ENCODE peak calls at places on chromosomes 13 and 19, in seven cellular contexts. One of them, this sample, is unnamed.

GRCh38 chr19:1985588-1986356 is 29.7 kb downstream of the BTBD2 start:
- DNase-seq in GM12878: no peak
- DNase-seq in HFFc6: no peak
- DNase-seq in mammary epithelial cell: no peak
- DNase-seq in GM13977: no peak
- DNase-seq in kidney: peak
- DNase-seq in H9: peak
- DNase-seq in this sample: no peak

GRCh38 chr13:73521291-73521626 is 462.5 kb downstream of the KLF5 start:
- DNase-seq in GM13977: no peak
- DNase-seq in kidney: no peak
- DNase-seq in HFFc6: no peak
- DNase-seq in mammary epithelial cell: no peak
- DNase-seq in H9: no peak
- DNase-seq in GM12878: no peak
- DNase-seq in this sample: no peak

GRCh38 chr13:44147222-44147621 is 226.4 kb upstream of the SERP2 start:
- DNase-seq in GM12878: no peak
- DNase-seq in HFFc6: no peak
- DNase-seq in kidney: no peak
- DNase-seq in GM13977: no peak
- DNase-seq in mammary epithelial cell: no peak
- DNase-seq in H9: no peak
- DNase-seq in this sample: no peak

GRCh38 chr13:43389573-43389972 is 366.2 kb downstream of the DNAJC15 start:
- DNase-seq in HFFc6: no peak
- DNase-seq in kidney: no peak
- DNase-seq in GM13977: no peak
- DNase-seq in GM12878: no peak
- DNase-seq in mammary epithelial cell: no peak
- DNase-seq in H9: no peak
- DNase-seq in this sample: no peak

GRCh38 chr19:47806435-47806834 is 2.1 kb upstream of the TPRX1 start:
- DNase-seq in kidney: no peak
- DNase-seq in GM12878: no peak
- DNase-seq in mammary epithelial cell: no peak
- DNase-seq in HFFc6: no peak
- DNase-seq in H9: no peak
- DNase-seq in GM13977: no peak
- DNase-seq in this sample: no peak

GRCh38 chr13:112444001-112444311 is 67.8 kb downstream of the SPACA7 start:
- DNase-seq in H9: peak
- DNase-seq in GM13977: peak
- DNase-seq in kidney: peak
- DNase-seq in GM12878: no peak
- DNase-seq in HFFc6: peak
- DNase-seq in mammary epithelial cell: peak
- DNase-seq in this sample: peak

GRCh38 chr13:84455143-84455905 is 573.0 kb upstream of the SLITRK1 start:
- DNase-seq in H9: no peak
- DNase-seq in GM13977: no peak
- DNase-seq in kidney: no peak
- DNase-seq in mammary epithelial cell: no peak
- DNase-seq in GM12878: no peak
- DNase-seq in HFFc6: no peak
- DNase-seq in this sample: no peak

GRCh38 chr19:14181906-14182305 is 24.1 kb downstream of the ADGRL1 start:
- DNase-seq in HFFc6: no peak
- DNase-seq in H9: no peak
- DNase-seq in GM12878: no peak
- DNase-seq in mammary epithelial cell: no peak
- DNase-seq in GM13977: no peak
- DNase-seq in kidney: no peak
- DNase-seq in this sample: no peak

GRCh38 chr19:686589-687297 is 8.5 kb downstream of the PRSS57 start:
- DNase-seq in HFFc6: no peak
- DNase-seq in GM13977: no peak
- DNase-seq in GM12878: no peak
- DNase-seq in H9: no peak
- DNase-seq in kidney: peak
- DNase-seq in mammary epithelial cell: no peak
- DNase-seq in this sample: no peak

GRCh38 chr19:35013820-35014754 is 14.0 kb downstream of the GRAMD1A start:
- DNase-seq in H9: no peak
- DNase-seq in HFFc6: no peak
- DNase-seq in kidney: no peak
- DNase-seq in GM12878: no peak
- DNase-seq in mammary epithelial cell: no peak
- DNase-seq in GM13977: no peak
- DNase-seq in this sample: no peak

GRCh38 chr19:15222738-15223648 is 9.3 kb downstream of the EPHX3 start:
- DNase-seq in kidney: peak
- DNase-seq in GM13977: peak
- DNase-seq in H9: peak
- DNase-seq in HFFc6: peak
- DNase-seq in mammary epithelial cell: peak
- DNase-seq in GM12878: peak
- DNase-seq in this sample: peak

DNA sequence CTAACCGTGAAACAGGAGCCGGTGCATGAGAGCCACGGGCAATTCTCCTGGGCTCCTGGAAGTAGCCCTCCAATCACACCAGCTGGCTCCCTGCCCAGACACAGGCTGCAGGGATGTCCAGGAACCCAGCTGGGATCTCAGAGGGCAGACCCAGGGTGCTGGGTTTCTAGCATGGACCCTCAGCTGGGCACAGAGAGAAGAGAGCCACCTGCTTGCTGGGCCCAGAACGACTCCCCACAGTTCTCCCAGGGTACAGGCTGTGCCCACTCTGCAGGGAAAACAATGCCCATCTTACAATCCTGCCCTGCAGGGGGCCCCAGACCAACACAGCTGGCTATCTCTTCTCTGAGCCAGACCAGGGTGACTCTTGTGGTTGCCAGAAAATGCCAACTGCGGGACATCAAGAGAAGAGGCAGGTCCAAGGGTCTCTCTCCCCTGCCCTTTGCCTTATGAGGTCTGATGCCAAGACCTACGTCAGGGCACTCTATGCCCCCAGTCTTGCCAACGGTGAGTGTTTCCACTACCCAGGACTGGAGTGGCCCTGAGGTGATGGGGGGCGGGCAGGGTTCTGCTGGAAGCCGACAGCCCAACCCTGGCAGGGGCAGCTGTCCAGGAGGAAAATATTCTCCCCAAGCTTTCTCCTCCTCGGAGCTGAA is 64.6 kb downstream of the CEBPG start:
- DNase-seq in GM13977: no peak
- DNase-seq in mammary epithelial cell: no peak
- DNase-seq in HFFc6: no peak
- DNase-seq in GM12878: no peak
- DNase-seq in kidney: peak
- DNase-seq in H9: no peak
- DNase-seq in this sample: no peak
- TF ChIP-seq CTCF in GM13977: no peak
- TF ChIP-seq CTCF in mammary epithelial cell: no peak
- TF ChIP-seq CTCF in HFFc6: peak
- TF ChIP-seq CTCF in GM12878: no peak
- TF ChIP-seq CTCF in kidney: peak
- TF ChIP-seq CTCF in H9: no peak
- TF ChIP-seq CTCF in this sample: no peak

GRCh38 chr19:53966931-53967330 is 4.2 kb downstream of the CACNG8 start:
- DNase-seq in HFFc6: no peak
- DNase-seq in H9: no peak
- DNase-seq in GM13977: no peak
- DNase-seq in mammary epithelial cell: no peak
- DNase-seq in kidney: no peak
- DNase-seq in GM12878: no peak
- DNase-seq in this sample: no peak

GRCh38 chr19:53965091-53965490 is 2.4 kb downstream of the CACNG8 start:
- DNase-seq in H9: no peak
- DNase-seq in GM13977: no peak
- DNase-seq in GM12878: no peak
- DNase-seq in mammary epithelial cell: no peak
- DNase-seq in kidney: no peak
- DNase-seq in HFFc6: no peak
- DNase-seq in this sample: no peak

GRCh38 chr19:53971608-53972007 is 8.9 kb downstream of the CACNG8 start:
- DNase-seq in kidney: no peak
- DNase-seq in H9: peak
- DNase-seq in HFFc6: no peak
- DNase-seq in mammary epithelial cell: no peak
- DNase-seq in GM12878: no peak
- DNase-seq in GM13977: no peak
- DNase-seq in this sample: no peak

DNA sequence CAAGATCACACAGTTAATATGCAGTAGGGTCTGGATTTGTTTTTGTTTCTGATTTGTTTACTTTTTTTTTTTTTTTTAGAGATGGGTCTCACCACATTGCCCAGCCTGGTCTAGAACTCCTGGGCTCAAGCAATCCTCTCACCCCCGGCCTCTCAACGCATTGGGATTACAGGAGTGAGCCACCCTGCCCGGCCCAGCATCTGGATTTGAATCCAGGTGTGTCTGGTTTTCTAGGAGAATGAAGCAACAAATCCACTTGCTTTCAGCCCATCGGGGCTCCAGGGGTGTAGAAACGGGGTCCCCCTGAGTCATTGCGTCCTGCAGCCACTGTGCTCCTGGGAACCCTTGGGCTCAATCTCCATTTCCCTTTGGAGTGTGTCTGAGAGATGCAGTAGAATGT is 6.6 kb downstream of the CACNG8 start:
- DNase-seq in H9: no peak
- DNase-seq in GM13977: no peak
- DNase-seq in HFFc6: no peak
- DNase-seq in kidney: no peak
- DNase-seq in mammary epithelial cell: no peak
- DNase-seq in GM12878: no peak
- DNase-seq in this sample: no peak
- TF ChIP-seq CTCF in H9: no peak
- TF ChIP-seq CTCF in GM13977: no peak
- TF ChIP-seq CTCF in HFFc6: no peak
- TF ChIP-seq CTCF in kidney: no peak
- TF ChIP-seq CTCF in mammary epithelial cell: no peak
- TF ChIP-seq CTCF in GM12878: no peak
- TF ChIP-seq CTCF in this sample: no peak

GRCh38 chr13:33367931-33368330 is 82.4 kb upstream of the STARD13 start:
- DNase-seq in kidney: no peak
- DNase-seq in GM13977: no peak
- DNase-seq in mammary epithelial cell: no peak
- DNase-seq in HFFc6: no peak
- DNase-seq in H9: no peak
- DNase-seq in GM12878: peak
- DNase-seq in this sample: no peak

GRCh38 chr13:33369073-33369472 is 83.5 kb upstream of the STARD13 start:
- DNase-seq in mammary epithelial cell: no peak
- DNase-seq in kidney: no peak
- DNase-seq in GM13977: no peak
- DNase-seq in GM12878: no peak
- DNase-seq in H9: no peak
- DNase-seq in HFFc6: no peak
- DNase-seq in this sample: no peak

GRCh38 chr13:33364192-33364591 is 78.6 kb upstream of the STARD13 start:
- DNase-seq in HFFc6: no peak
- DNase-seq in H9: no peak
- DNase-seq in mammary epithelial cell: no peak
- DNase-seq in kidney: no peak
- DNase-seq in GM12878: no peak
- DNase-seq in GM13977: no peak
- DNase-seq in this sample: no peak

GRCh38 chr13:33367186-33367895 is 81.8 kb upstream of the STARD13 start:
- DNase-seq in kidney: no peak
- DNase-seq in HFFc6: no peak
- DNase-seq in GM12878: no peak
- DNase-seq in mammary epithelial cell: no peak
- DNase-seq in GM13977: no peak
- DNase-seq in H9: no peak
- DNase-seq in this sample: no peak

DNA sequence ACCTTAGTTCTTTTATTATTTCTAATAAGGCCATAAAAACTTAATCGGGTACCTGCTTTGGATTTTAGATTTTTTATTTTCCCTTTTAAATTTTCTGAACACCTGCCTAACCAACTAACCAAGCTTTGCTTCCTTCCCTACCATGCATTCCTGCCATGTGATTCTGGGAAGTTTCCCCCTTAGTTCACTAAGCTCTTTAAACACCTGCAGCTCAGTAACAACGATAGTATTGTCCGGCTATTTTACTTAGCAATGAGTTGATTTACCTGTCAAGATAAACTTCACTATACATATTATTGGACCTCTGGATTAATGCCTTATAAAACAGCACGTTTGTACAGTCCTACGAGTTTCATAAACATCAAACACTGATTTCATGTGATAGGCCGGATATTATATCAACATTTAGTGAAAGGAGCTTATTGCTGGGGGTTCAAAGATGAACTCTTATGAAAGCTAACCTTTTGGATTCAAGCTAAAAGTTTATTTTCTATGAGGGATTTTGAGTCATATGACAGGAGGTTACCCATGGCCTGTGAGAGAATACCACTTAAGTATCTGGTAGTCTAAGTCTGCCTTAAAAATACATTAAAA is 81.0 kb upstream of the STARD13 start:
- DNase-seq in mammary epithelial cell: no peak
- DNase-seq in H9: no peak
- DNase-seq in GM13977: no peak
- DNase-seq in kidney: no peak
- DNase-seq in GM12878: no peak
- DNase-seq in HFFc6: no peak
- DNase-seq in this sample: no peak
- TF ChIP-seq CTCF in mammary epithelial cell: no peak
- TF ChIP-seq CTCF in H9: no peak
- TF ChIP-seq CTCF in GM13977: no peak
- TF ChIP-seq CTCF in kidney: no peak
- TF ChIP-seq CTCF in GM12878: no peak
- TF ChIP-seq CTCF in HFFc6: no peak
- TF ChIP-seq CTCF in this sample: no peak

DNA sequence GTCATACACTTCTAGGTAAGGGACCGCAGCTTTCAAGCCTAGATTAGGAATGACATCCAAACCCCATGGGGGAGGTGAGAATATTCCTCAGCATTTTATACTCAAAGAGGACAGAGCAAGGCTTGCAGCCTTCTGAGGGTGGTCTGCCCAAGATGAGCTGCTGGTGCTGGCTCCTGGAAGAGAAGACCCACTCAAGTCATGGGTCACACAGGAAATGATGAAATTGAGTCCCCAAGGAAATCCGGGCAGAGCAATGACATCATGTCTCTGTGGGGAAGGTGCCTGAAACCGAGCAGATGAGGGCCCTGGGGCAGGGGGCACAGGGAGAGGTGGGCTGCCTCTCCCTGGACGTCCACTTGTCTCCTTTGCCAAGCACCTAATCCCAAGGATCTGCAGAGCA is 468.7 kb downstream of the TSHZ3 start:
- DNase-seq in GM12878: no peak
- DNase-seq in mammary epithelial cell: no peak
- DNase-seq in kidney: no peak
- DNase-seq in GM13977: no peak
- DNase-seq in HFFc6: no peak
- DNase-seq in H9: peak
- DNase-seq in this sample: no peak
- TF ChIP-seq CTCF in GM12878: no peak
- TF ChIP-seq CTCF in mammary epithelial cell: no peak
- TF ChIP-seq CTCF in kidney: no peak
- TF ChIP-seq CTCF in GM13977: no peak
- TF ChIP-seq CTCF in HFFc6: no peak
- TF ChIP-seq CTCF in H9: no peak
- TF ChIP-seq CTCF in this sample: no peak

This sample was measured in RWPE1.